ENCODE peak calls at places on chromosomes 6 and 20, in nine cellular contexts. Q is DND-41; P is heart right ventricle; Z is hippocampal formation; I is stimulated activated CD8-positive, alpha-beta memory T cell treated with anti-CD3 and anti-CD28 coated beads, Interleukin-15, amount 100 ng/mL, for 24 hours; Y is Panc1; W is activated CD4-positive, alpha-beta T cell treated with anti-CD3 and anti-CD28 coated beads for 36 hours; J is Kasumi-1; U is epithelial cell of esophagus. G is an unnamed sample.

GRCh38 chr6:45432944-45433343 is 55.2 kb upstream of the SUPT3H start:
- DNase-seq in Q (no peak), P (no peak), Z (no peak), I (no peak), Y (no peak), W (no peak), J (peak), U (peak), G (peak)

GRCh38 chr6:119129968-119130484 is 51.6 kb upstream of the FAM184A start:
- DNase-seq in Q (no peak), P (no peak), Z (no peak), I (no peak), Y (peak), W (no peak), J (no peak), U (peak), G (peak)

GRCh38 chr6:160132776-160133338 is 11.2 kb downstream of the SLC22A1 start:
- DNase-seq in Q (no peak), P (no peak), Z (no peak), I (no peak), Y (no peak), W (no peak), J (no peak), U (peak), G (no peak)

GRCh38 chr6:33329058-33329457 is 11.5 kb upstream of the ZBTB22 start:
- DNase-seq in Q (no peak), P (no peak), Z (no peak), I (no peak), Y (no peak), W (no peak), J (no peak), U (peak), G (no peak)

GRCh38 chr6:128727500-128727899 is 155.4 kb upstream of the LAMA2 start:
- DNase-seq in Q (no peak), P (no peak), Z (no peak), I (no peak), Y (no peak), W (no peak), J (no peak), U (no peak), G (no peak)

GRCh38 chr6:142954844-142955243 is 9.9 kb upstream of the HIVEP2 start:
- DNase-seq in Q (no peak), P (no peak), Z (peak), I (no peak), Y (no peak), W (no peak), J (no peak), U (no peak), G (no peak)

GRCh38 chr6:21887301-21888185 is 294.0 kb downstream of the SOX4 start:
- DNase-seq in Q (no peak), P (peak), Z (no peak), I (no peak), Y (no peak), W (no peak), J (no peak), U (no peak), G (no peak)

GRCh38 chr6:72296375-72296774 is 325.5 kb upstream of the KCNQ5 start:
- DNase-seq in Q (no peak), P (no peak), Z (no peak), I (no peak), Y (no peak), W (no peak), J (no peak), U (no peak), G (no peak)

GRCh38 chr20:49323622-49324238 is 45.9 kb upstream of the ZNFX1 start:
- DNase-seq in Q (peak), P (no peak), Z (no peak), I (no peak), Y (no peak), W (peak), J (peak), U (peak), G (peak)

GRCh38 chr6:134111062-134111677 is 58.7 kb upstream of the SLC2A12 start:
- DNase-seq in Q (peak), P (no peak), Z (no peak), I (no peak), Y (peak), W (peak), J (peak), U (peak), G (peak)

GRCh38 chr6:124795879-124796838 is 166.1 kb upstream of the RNF217 start:
- DNase-seq in Q (no peak), P (peak), Z (peak), I (no peak), Y (no peak), W (peak), J (peak), U (peak), G (peak)

GRCh38 chr6:78157606-78158005 is 504.8 kb downstream of the MEI4 start:
- DNase-seq in Q (no peak), P (no peak), Z (no peak), I (no peak), Y (no peak), W (no peak), J (no peak), U (no peak), G (no peak)

GRCh38 chr6:53598584-53598983 is 53.7 kb upstream of the GCLC start:
- DNase-seq in Q (no peak), P (no peak), Z (no peak), I (no peak), Y (no peak), W (no peak), J (no peak), U (peak), G (no peak)

GRCh38 chr6:33978593-33979150 is 167.2 kb downstream of the GRM4 start:
- DNase-seq in Q (no peak), P (no peak), Z (no peak), I (no peak), Y (no peak), W (no peak), J (no peak), U (no peak), G (no peak)

GRCh38 chr20:34452281-34452982 is 63.8 kb upstream of the DYNLRB1 start:
- DNase-seq in Q (no peak), P (no peak), Z (no peak), I (no peak), Y (no peak), W (no peak), J (no peak), U (peak), G (no peak)

GRCh38 chr6:151370509-151371078 is 20.8 kb downstream of the ZBTB2 start:
- DNase-seq in Q (no peak), P (no peak), Z (no peak), I (no peak), Y (no peak), W (no peak), J (no peak), U (no peak), G (no peak)

GRCh38 chr6:128131566-128131965 is 230.7 kb upstream of the THEMIS start:
- DNase-seq in Q (no peak), P (no peak), Z (no peak), I (no peak), Y (no peak), W (no peak), J (no peak), U (no peak), G (no peak)

GRCh38 chr6:37389857-37390256 is 36.1 kb downstream of the RNF8 start:
- DNase-seq in Q (no peak), P (no peak), Z (no peak), I (no peak), Y (no peak), W (no peak), J (no peak), U (no peak), G (no peak)